ENCODE peak calls at places on chromosomes 11 and 22, in ten cellular contexts. I is lower lobe of right lung, T is psoas muscle, G is RWPE1, V is endothelial cell, X is OCI-LY7, R is foreskin fibroblast, U is WTC11, C is BE2C, M is GM20000. Y is an unnamed sample.

GRCh38 chr11:35951659-35952058 is 7.8 kb downstream of the LDLRAD3 start:
- DNase-seq in V (no peak), U (no peak), C (no peak), M (no peak), T (no peak), G (no peak), I (no peak), R (no peak), X (peak), Y (no peak)

GRCh38 chr22:49964136-49964492 is 3.5 kb downstream of the PIM3 start:
- DNase-seq in R (no peak), M (no peak), V (no peak), G (no peak), I (peak), X (no peak), C (peak), U (no peak), T (no peak), Y (no peak)

GRCh38 chr11:27174026-27174425 is 133.4 kb downstream of the BBOX1 start:
- DNase-seq in V (no peak), I (no peak), T (no peak), C (no peak), U (no peak), G (peak), X (no peak), M (no peak), R (no peak), Y (no peak)

GRCh38 chr11:66556086-66556485 is 9.4 kb downstream of the ACTN3 start:
- DNase-seq in M (no peak), C (no peak), R (no peak), I (no peak), G (no peak), X (no peak), U (no peak), T (no peak), V (no peak), Y (no peak)

GRCh38 chr11:64844330-64845124 is at the start of gene CDC42BPG:
- DNase-seq in M (peak), G (peak), R (peak), V (peak), X (peak), I (peak), U (peak), C (peak), T (no peak), Y (peak)

GRCh38 chr11:60119708-60120107 is 31.2 kb downstream of the MS4A2 start:
- DNase-seq in I (no peak), G (no peak), V (no peak), R (no peak), U (no peak), M (no peak), X (no peak), T (no peak), C (no peak), Y (no peak)

GRCh38 chr11:12691473-12691872 is 17.3 kb downstream of the TEAD1 start:
- DNase-seq in X (no peak), I (no peak), R (peak), T (no peak), G (no peak), C (no peak), U (no peak), M (no peak), V (no peak), Y (no peak)

GRCh38 chr11:6204708-6205107 is 649 bp upstream of the C11orf42 start:
- DNase-seq in R (no peak), M (no peak), X (no peak), V (no peak), I (no peak), U (no peak), G (no peak), T (no peak), C (no peak), Y (no peak)

GRCh38 chr11:112961146-112961668 is at the start of gene NCAM1:
- DNase-seq in T (peak), I (peak), U (peak), V (peak), G (no peak), C (peak), R (peak), M (peak), X (peak), Y (peak)

GRCh38 chr11:75399344-75400109 is at the start of gene RPS3:
- DNase-seq in C (peak), M (peak), I (peak), R (peak), T (peak), G (peak), V (peak), X (peak), U (peak), Y (peak)

GRCh38 chr11:111605681-111606080 is 3.4 kb downstream of the SIK2 start:
- DNase-seq in I (no peak), R (no peak), V (no peak), X (no peak), T (no peak), C (no peak), M (no peak), G (no peak), U (no peak), Y (no peak)

GRCh38 chr11:6979365-6979764 is 40.8 kb downstream of the ZNF214 start:
- DNase-seq in R (peak), U (no peak), T (no peak), M (no peak), G (no peak), X (no peak), V (no peak), I (no peak), C (no peak), Y (no peak)

GRCh38 chr22:50676211-50676636 is 3.6 kb downstream of the SHANK3 start:
- DNase-seq in V (no peak), C (no peak), M (no peak), T (no peak), I (no peak), G (no peak), R (no peak), X (no peak), U (no peak), Y (no peak)

GRCh38 chr11:69352181-69352580 is 58.2 kb downstream of the MYEOV start:
- DNase-seq in U (no peak), M (no peak), V (no peak), X (no peak), R (no peak), C (no peak), G (no peak), I (no peak), T (no peak), Y (no peak)

GRCh38 chr22:22877523-22878210 is 9.9 kb upstream of the IGLL5 start:
- DNase-seq in R (peak), I (no peak), M (peak), T (peak), U (peak), C (peak), X (peak), G (peak), V (peak), Y (peak)

GRCh38 chr11:36265793-36266628 is 23.2 kb downstream of the COMMD9 start:
- DNase-seq in U (peak), T (peak), R (peak), I (peak), V (peak), X (peak), M (peak), C (peak), G (peak), Y (peak)

GRCh38 chr11:94417386-94417987 is 16.3 kb upstream of the GPR83 start:
- DNase-seq in I (no peak), T (no peak), G (no peak), X (peak), U (no peak), C (no peak), R (peak), M (no peak), V (no peak), Y (no peak)

GRCh38 chr11:70764356-70764905 is 366.1 kb downstream of the CTTN start:
- DNase-seq in I (no peak), U (no peak), V (no peak), M (no peak), G (no peak), T (no peak), R (no peak), C (no peak), X (no peak), Y (no peak)

GRCh38 chr11:72613977-72614376 is 60.2 kb downstream of the PDE2A start:
- DNase-seq in T (peak), X (peak), R (no peak), G (no peak), U (no peak), V (no peak), C (no peak), M (peak), I (peak), Y (no peak)

GRCh38 chr11:107713009-107713408 is 1.2 kb upstream of the SLN start:
- DNase-seq in M (no peak), X (no peak), G (no peak), V (no peak), T (no peak), C (no peak), R (no peak), I (no peak), U (no peak), Y (no peak)

GRCh38 chr11:102989379-102990047 is 34.0 kb upstream of the MMP13 start:
- DNase-seq in T (no peak), X (no peak), C (no peak), I (no peak), M (no peak), G (no peak), V (no peak), R (peak), U (no peak), Y (no peak)

GRCh38 chr11:57150454-57150917 is 31.3 kb upstream of the LRRC55 start:
- DNase-seq in X (no peak), V (no peak), C (no peak), T (no peak), G (no peak), M (no peak), I (no peak), R (no peak), U (no peak), Y (no peak)

GRCh38 chr11:47384498-47384897 is 6.2 kb upstream of the SPI1 start:
- DNase-seq in X (no peak), T (no peak), G (no peak), I (no peak), C (no peak), V (no peak), M (no peak), U (no peak), R (no peak), Y (no peak)

GRCh38 chr11:61062181-61062955 is 39.9 kb upstream of the CD5 start:
- DNase-seq in M (no peak), V (no peak), I (peak), R (no peak), C (no peak), T (no peak), G (no peak), U (no peak), X (no peak), Y (no peak)

DNA sequence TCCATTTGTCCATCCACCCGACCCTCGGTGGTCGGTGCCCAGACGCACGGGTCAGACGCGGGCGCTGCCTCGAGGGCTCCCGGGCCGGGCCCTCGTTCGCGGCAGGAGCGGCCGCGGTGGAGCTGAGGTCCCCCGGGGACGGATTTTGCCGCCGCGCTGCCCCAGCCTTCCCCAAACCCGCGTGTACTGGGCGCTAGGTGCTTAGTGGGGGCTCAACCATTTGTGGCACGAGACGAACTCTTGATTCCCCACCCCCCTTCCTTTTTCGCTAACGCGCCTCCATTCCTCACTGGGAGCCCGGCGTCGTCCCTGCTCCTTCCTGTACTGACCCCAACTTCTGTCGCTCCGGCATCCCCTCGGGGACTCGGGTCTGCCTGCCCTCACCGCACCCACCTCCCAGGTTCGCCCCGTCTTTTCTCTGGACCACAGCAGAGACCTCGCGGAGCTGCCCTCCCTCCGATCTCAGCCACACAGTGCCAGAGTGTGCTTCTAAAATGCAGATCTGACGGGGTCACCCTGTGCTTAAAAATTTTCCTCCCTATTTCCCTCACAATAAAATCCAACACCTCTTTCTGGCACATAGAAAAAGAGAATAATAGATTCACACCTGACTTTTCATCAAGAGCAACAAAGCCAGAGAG is 860 bp upstream of the CBX7 start:
- DNase-seq in T (peak), R (no peak), U (no peak), M (no peak), I (peak), C (no peak), X (no peak), G (no peak), V (no peak), Y (no peak)
- TF ChIP-seq CTCF in T (no peak), R (no peak), U (no peak), M (no peak), I (no peak), C (no peak), X (no peak), G (no peak), V (no peak), Y (no peak)

GRCh38 chr11:92083123-92083522 is 141.5 kb upstream of the FAT3 start:
- DNase-seq in I (no peak), T (no peak), C (no peak), M (no peak), X (no peak), G (no peak), R (no peak), V (no peak), U (no peak), Y (no peak)

GRCh38 chr11:92082652-92083051 is 142.0 kb upstream of the FAT3 start:
- DNase-seq in R (no peak), V (no peak), M (no peak), C (no peak), X (no peak), T (no peak), G (no peak), I (no peak), U (no peak), Y (no peak)

DNA sequence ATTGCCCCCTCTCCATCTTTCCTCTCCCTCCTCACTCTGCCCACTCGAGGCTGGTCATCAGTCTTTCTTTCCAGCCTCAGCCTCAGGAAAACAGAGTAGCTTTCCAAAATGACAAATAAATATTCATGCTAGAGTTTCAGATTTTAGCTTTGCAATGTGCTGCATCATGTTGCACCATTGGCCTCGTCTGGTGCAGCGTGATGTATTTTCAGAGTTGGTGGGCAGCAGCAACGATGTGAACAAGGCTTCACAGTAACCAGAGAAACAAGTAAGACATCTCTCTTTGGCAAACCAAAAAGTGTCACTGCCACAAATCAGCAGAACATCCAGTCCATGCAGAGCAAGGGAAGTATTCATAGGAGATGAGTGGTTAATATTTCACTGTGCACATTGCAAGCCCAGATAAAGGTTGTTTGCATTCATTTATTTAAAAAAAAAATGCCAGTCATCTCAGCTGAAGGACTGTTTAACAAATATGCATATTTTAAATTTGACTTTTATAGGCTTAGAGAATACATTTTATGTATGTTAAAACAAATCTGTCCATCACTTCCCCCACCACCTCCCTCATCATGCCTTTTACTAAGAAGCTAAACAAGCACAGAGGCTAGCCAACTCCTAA is 136.6 kb upstream of the FAT3 start:
- DNase-seq in R (no peak), X (no peak), T (no peak), U (no peak), M (no peak), V (no peak), C (no peak), G (no peak), I (no peak), Y (no peak)
- TF ChIP-seq CTCF in R (no peak), X (no peak), T (no peak), U (no peak), M (no peak), V (no peak), C (no peak), G (no peak), I (no peak), Y (no peak)

DNA sequence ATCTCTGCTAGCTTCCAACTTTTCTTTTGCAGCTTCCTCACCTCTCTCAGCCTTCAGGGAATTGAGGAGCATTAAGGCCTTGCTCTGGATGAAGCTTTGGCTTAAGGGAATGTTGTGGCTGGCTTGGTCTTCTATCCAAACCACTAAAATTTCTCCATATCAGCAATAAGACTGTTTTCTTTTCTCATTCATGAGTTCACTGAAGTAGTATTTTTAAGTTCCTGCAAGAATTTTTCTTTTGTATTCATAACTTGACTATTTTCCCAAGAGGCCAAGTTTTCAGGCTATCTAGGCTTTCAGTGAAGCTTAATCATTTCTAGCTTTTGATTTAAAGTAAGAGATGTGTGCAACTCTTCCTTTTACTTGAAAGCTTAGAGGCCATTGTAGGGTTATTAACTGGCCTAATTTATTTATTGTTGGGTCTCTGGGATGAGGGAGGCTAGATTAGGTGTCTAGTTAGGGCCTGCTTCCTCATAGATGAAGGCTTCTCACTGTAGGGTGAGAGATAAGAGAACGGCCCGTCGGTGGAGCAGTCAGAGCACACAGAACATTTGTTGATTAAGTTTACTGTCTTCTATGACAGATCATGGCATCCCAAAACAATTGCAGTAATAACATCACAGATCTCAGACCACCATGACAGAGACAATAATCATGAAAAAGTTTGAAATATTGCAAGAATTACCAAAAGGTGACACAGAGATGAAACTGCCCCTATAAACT is 33.2 kb downstream of the CSF2RB start:
- DNase-seq in M (peak), C (no peak), V (no peak), U (no peak), I (no peak), X (peak), T (no peak), R (peak), G (no peak), Y (no peak)
- TF ChIP-seq CTCF in M (peak), C (no peak), V (no peak), U (no peak), I (no peak), X (peak), T (no peak), R (peak), G (peak), Y (no peak)

GRCh38 chr22:25361899-25362214 is 142.4 kb downstream of the CRYBB2 start:
- DNase-seq in M (no peak), I (no peak), U (no peak), V (no peak), C (no peak), T (no peak), G (no peak), R (no peak), X (no peak), Y (no peak)
- TF ChIP-seq CTCF in M (no peak), I (no peak), U (no peak), V (no peak), C (no peak), T (no peak), G (no peak), R (no peak), X (no peak), Y (no peak)